ENCODE peak calls at places on chromosomes 3 and 15, in seven cellular contexts. One of them, this sample, is unnamed.

GRCh38 chr3:15171096-15171495 is 35.0 kb upstream of the CAPN7 start:
- DNase-seq in body of pancreas: peak; percentile 54
- DNase-seq in SJSA1: no peak
- DNase-seq in neuronal stem cell: no peak
- DNase-seq in ovary: no peak
- DNase-seq in sigmoid colon: no peak
- DNase-seq in tibial artery: no peak
- DNase-seq in this sample: no peak

GRCh38 chr3:192079098-192079497 is 618.1 kb downstream of the PYDC2 start:
- DNase-seq in body of pancreas: no peak
- DNase-seq in SJSA1: no peak
- DNase-seq in neuronal stem cell: peak; percentile 48
- DNase-seq in ovary: no peak
- DNase-seq in sigmoid colon: no peak
- DNase-seq in tibial artery: no peak
- DNase-seq in this sample: no peak

GRCh38 chr3:52090620-52091468 is 34.5 kb upstream of the DUSP7 start:
- DNase-seq in body of pancreas: no peak
- DNase-seq in SJSA1: no peak
- DNase-seq in neuronal stem cell: peak; percentile 15
- DNase-seq in ovary: no peak
- DNase-seq in sigmoid colon: peak; percentile 46
- DNase-seq in tibial artery: no peak
- DNase-seq in this sample: no peak

GRCh38 chr15:84810073-84810840 is 6.9 kb upstream of the ALPK3 start:
- DNase-seq in body of pancreas: no peak
- DNase-seq in SJSA1: no peak
- DNase-seq in neuronal stem cell: no peak
- DNase-seq in ovary: no peak
- DNase-seq in sigmoid colon: no peak
- DNase-seq in tibial artery: no peak
- DNase-seq in this sample: peak; percentile 44

GRCh38 chr3:180036678-180037455 is at the start of gene PEX5L:
- DNase-seq in body of pancreas: peak; percentile 77
- DNase-seq in SJSA1: peak; percentile 16
- DNase-seq in neuronal stem cell: peak; percentile 83
- DNase-seq in ovary: peak; percentile 43
- DNase-seq in sigmoid colon: no peak
- DNase-seq in tibial artery: no peak
- DNase-seq in this sample: no peak

GRCh38 chr3:99859855-99860254 is 42.2 kb downstream of the CMSS1 start:
- DNase-seq in body of pancreas: no peak
- DNase-seq in SJSA1: peak; percentile 56
- DNase-seq in neuronal stem cell: no peak
- DNase-seq in ovary: no peak
- DNase-seq in sigmoid colon: no peak
- DNase-seq in tibial artery: no peak
- DNase-seq in this sample: no peak

GRCh38 chr3:186980989-186981388 is 50.7 kb downstream of the ST6GAL1 start:
- DNase-seq in body of pancreas: no peak
- DNase-seq in SJSA1: no peak
- DNase-seq in neuronal stem cell: no peak
- DNase-seq in ovary: no peak
- DNase-seq in sigmoid colon: no peak
- DNase-seq in tibial artery: no peak
- DNase-seq in this sample: no peak

GRCh38 chr3:46098319-46098761 is 71.1 kb upstream of the XCR1 start:
- DNase-seq in body of pancreas: peak; percentile 64
- DNase-seq in SJSA1: no peak
- DNase-seq in neuronal stem cell: no peak
- DNase-seq in ovary: no peak
- DNase-seq in sigmoid colon: peak; percentile 84
- DNase-seq in tibial artery: peak; percentile 74
- DNase-seq in this sample: no peak

GRCh38 chr3:12194209-12194608 is 35.5 kb upstream of the TIMP4 start:
- DNase-seq in body of pancreas: peak; percentile 47
- DNase-seq in SJSA1: peak; percentile 34
- DNase-seq in neuronal stem cell: peak; percentile 5
- DNase-seq in ovary: no peak
- DNase-seq in sigmoid colon: no peak
- DNase-seq in tibial artery: no peak
- DNase-seq in this sample: no peak

GRCh38 chr15:63860161-63860954 is 26.6 kb upstream of the HERC1 start:
- DNase-seq in body of pancreas: no peak
- DNase-seq in SJSA1: no peak
- DNase-seq in neuronal stem cell: no peak
- DNase-seq in ovary: no peak
- DNase-seq in sigmoid colon: no peak
- DNase-seq in tibial artery: no peak
- DNase-seq in this sample: no peak

GRCh38 chr3:81472600-81473362 is 288.7 kb downstream of the GBE1 start:
- DNase-seq in body of pancreas: no peak
- DNase-seq in SJSA1: no peak
- DNase-seq in neuronal stem cell: no peak
- DNase-seq in ovary: no peak
- DNase-seq in sigmoid colon: no peak
- DNase-seq in tibial artery: no peak
- DNase-seq in this sample: no peak

GRCh38 chr15:39462691-39463090 is 118.2 kb upstream of the THBS1 start:
- DNase-seq in body of pancreas: no peak
- DNase-seq in SJSA1: no peak
- DNase-seq in neuronal stem cell: no peak
- DNase-seq in ovary: no peak
- DNase-seq in sigmoid colon: no peak
- DNase-seq in tibial artery: no peak
- DNase-seq in this sample: no peak

GRCh38 chr15:75891895-75892294 is 11.8 kb upstream of the FBXO22 start:
- DNase-seq in body of pancreas: no peak
- DNase-seq in SJSA1: peak; percentile 63
- DNase-seq in neuronal stem cell: no peak
- DNase-seq in ovary: no peak
- DNase-seq in sigmoid colon: no peak
- DNase-seq in tibial artery: no peak
- DNase-seq in this sample: no peak

GRCh38 chr3:61990618-61991017 is 382.7 kb downstream of the FEZF2 start:
- DNase-seq in body of pancreas: no peak
- DNase-seq in SJSA1: no peak
- DNase-seq in neuronal stem cell: peak; percentile 24
- DNase-seq in ovary: no peak
- DNase-seq in sigmoid colon: no peak
- DNase-seq in tibial artery: no peak
- DNase-seq in this sample: no peak

GRCh38 chr15:44394062-44394461 is 33.4 kb upstream of the CTDSPL2 start:
- DNase-seq in body of pancreas: no peak
- DNase-seq in SJSA1: no peak
- DNase-seq in neuronal stem cell: no peak
- DNase-seq in ovary: no peak
- DNase-seq in sigmoid colon: no peak
- DNase-seq in tibial artery: no peak
- DNase-seq in this sample: no peak

GRCh38 chr3:87057474-87057873 is 66.5 kb upstream of the VGLL3 start:
- DNase-seq in body of pancreas: no peak
- DNase-seq in SJSA1: no peak
- DNase-seq in neuronal stem cell: no peak
- DNase-seq in ovary: no peak
- DNase-seq in sigmoid colon: no peak
- DNase-seq in tibial artery: no peak
- DNase-seq in this sample: no peak

GRCh38 chr15:37099321-37100108 is 834 bp downstream of the MEIS2 start:
- DNase-seq in body of pancreas: no peak
- DNase-seq in SJSA1: peak; percentile 52
- DNase-seq in neuronal stem cell: peak; percentile 50
- DNase-seq in ovary: peak; percentile 41
- DNase-seq in sigmoid colon: peak; percentile 81
- DNase-seq in tibial artery: no peak
- DNase-seq in this sample: no peak

GRCh38 chr15:63086967-63087366 is 34.7 kb upstream of the LACTB start:
- DNase-seq in body of pancreas: no peak
- DNase-seq in SJSA1: no peak
- DNase-seq in neuronal stem cell: no peak
- DNase-seq in ovary: no peak
- DNase-seq in sigmoid colon: no peak
- DNase-seq in tibial artery: no peak
- DNase-seq in this sample: no peak

GRCh38 chr3:15217841-15218267 is 11.8 kb downstream of the CAPN7 start:
- DNase-seq in body of pancreas: no peak
- DNase-seq in SJSA1: no peak
- DNase-seq in neuronal stem cell: no peak
- DNase-seq in ovary: no peak
- DNase-seq in sigmoid colon: no peak
- DNase-seq in tibial artery: no peak
- DNase-seq in this sample: no peak

GRCh38 chr15:89794627-89795241 is 18.6 kb downstream of the MESP2 start:
- DNase-seq in body of pancreas: no peak
- DNase-seq in SJSA1: peak; percentile 23
- DNase-seq in neuronal stem cell: no peak
- DNase-seq in ovary: no peak
- DNase-seq in sigmoid colon: no peak
- DNase-seq in tibial artery: no peak
- DNase-seq in this sample: no peak

GRCh38 chr3:116005404-116005803 is 382.1 kb downstream of the GAP43 start:
- DNase-seq in body of pancreas: peak; percentile 45
- DNase-seq in SJSA1: peak; percentile 40
- DNase-seq in neuronal stem cell: no peak
- DNase-seq in ovary: no peak
- DNase-seq in sigmoid colon: peak; percentile 74
- DNase-seq in tibial artery: no peak
- DNase-seq in this sample: no peak

GRCh38 chr3:194838236-194838635 is 152.6 kb downstream of the FAM43A start:
- DNase-seq in body of pancreas: no peak
- DNase-seq in SJSA1: no peak
- DNase-seq in neuronal stem cell: no peak
- DNase-seq in ovary: no peak
- DNase-seq in sigmoid colon: no peak
- DNase-seq in tibial artery: no peak
- DNase-seq in this sample: no peak

GRCh38 chr3:194843543-194843942 is 157.9 kb downstream of the FAM43A start:
- DNase-seq in body of pancreas: no peak
- DNase-seq in SJSA1: no peak
- DNase-seq in neuronal stem cell: no peak
- DNase-seq in ovary: no peak
- DNase-seq in sigmoid colon: no peak
- DNase-seq in tibial artery: no peak
- DNase-seq in this sample: no peak

GRCh38 chr3:194844046-194844445 is 158.4 kb downstream of the FAM43A start:
- DNase-seq in body of pancreas: no peak
- DNase-seq in SJSA1: no peak
- DNase-seq in neuronal stem cell: no peak
- DNase-seq in ovary: no peak
- DNase-seq in sigmoid colon: no peak
- DNase-seq in tibial artery: peak; percentile 35
- DNase-seq in this sample: no peak

GRCh38 chr3:194840661-194841514 is 155.2 kb downstream of the FAM43A start:
- DNase-seq in body of pancreas: no peak
- DNase-seq in SJSA1: peak; percentile 47
- DNase-seq in neuronal stem cell: no peak
- DNase-seq in ovary: no peak
- DNase-seq in sigmoid colon: no peak
- DNase-seq in tibial artery: no peak
- DNase-seq in this sample: no peak

DNA sequence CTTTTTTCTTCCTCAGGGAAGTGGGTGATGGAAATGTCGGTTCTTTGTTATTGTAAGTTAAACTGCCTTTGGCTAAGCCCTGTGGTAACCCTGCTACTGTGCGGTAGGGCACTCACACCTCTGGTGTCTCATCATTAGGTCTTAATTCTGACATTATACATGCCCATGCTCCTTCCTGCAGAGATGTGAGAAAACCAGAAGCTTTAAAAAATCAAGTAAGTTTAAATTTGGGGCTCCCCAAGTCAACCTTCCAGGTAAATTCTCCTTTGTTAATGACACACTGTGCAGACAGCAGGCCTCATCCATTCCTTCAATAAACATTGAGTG is 155.8 kb downstream of the FAM43A start:
- DNase-seq in body of pancreas: no peak
- DNase-seq in SJSA1: no peak
- DNase-seq in neuronal stem cell: no peak
- DNase-seq in ovary: no peak
- DNase-seq in sigmoid colon: no peak
- DNase-seq in tibial artery: no peak
- DNase-seq in this sample: no peak
- H3K27ac ChIP-seq in body of pancreas: no peak overlapping the region
- H3K27ac ChIP-seq in SJSA1: no peak overlapping the region
- H3K27ac ChIP-seq in neuronal stem cell: no peak overlapping the region
- H3K27ac ChIP-seq in ovary: no peak overlapping the region
- H3K27ac ChIP-seq in sigmoid colon: no peak overlapping the region
- H3K27ac ChIP-seq in tibial artery: no peak overlapping the region
- H3K27ac ChIP-seq in this sample: no peak overlapping the region

GRCh38 chr3:44021646-44022594 is 219.8 kb upstream of the TOPAZ1 start:
- DNase-seq in body of pancreas: no peak
- DNase-seq in SJSA1: no peak
- DNase-seq in neuronal stem cell: no peak
- DNase-seq in ovary: no peak
- DNase-seq in sigmoid colon: no peak
- DNase-seq in tibial artery: no peak
- DNase-seq in this sample: no peak
- H3K27me3 ChIP-seq in body of pancreas: no peaks in the 10 kb centered on the region
- H3K27me3 ChIP-seq in SJSA1: peaks cover 8% of the 10 kb centered on the region
- H3K27me3 ChIP-seq in neuronal stem cell: peaks cover 70% of the 10 kb centered on the region
- H3K27me3 ChIP-seq in ovary: no peaks in the 10 kb centered on the region
- H3K27me3 ChIP-seq in sigmoid colon: peaks cover 4% of the 10 kb centered on the region
- H3K27me3 ChIP-seq in tibial artery: no peaks in the 10 kb centered on the region
- H3K27me3 ChIP-seq in this sample: no peaks in the 10 kb centered on the region

DNA sequence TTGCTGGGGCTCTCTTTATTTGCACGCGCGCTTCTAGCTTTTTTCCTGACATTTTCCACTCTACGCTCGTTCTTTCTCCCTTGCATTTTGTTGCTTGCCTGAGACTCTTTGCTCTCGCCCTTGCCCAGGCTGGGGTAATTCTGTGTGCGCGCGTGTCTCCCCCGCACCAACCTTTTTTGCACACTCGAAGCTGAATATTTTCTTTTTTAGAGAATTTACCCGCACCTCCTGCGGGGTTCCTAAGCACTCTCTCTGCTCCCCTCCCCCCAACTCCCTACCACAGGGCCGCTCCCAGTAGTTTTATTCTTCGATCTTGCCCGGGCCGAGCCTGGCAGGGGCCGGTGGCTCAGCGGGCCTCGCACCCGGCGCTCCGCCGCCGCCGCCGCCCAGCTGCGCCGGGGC is 732 bp downstream of the FAM43A start:
- DNase-seq in body of pancreas: no peak
- DNase-seq in SJSA1: no peak
- DNase-seq in neuronal stem cell: no peak
- DNase-seq in ovary: no peak
- DNase-seq in sigmoid colon: no peak
- DNase-seq in tibial artery: no peak
- DNase-seq in this sample: no peak
- H3K27ac ChIP-seq in body of pancreas: no peak overlapping the region
- H3K27ac ChIP-seq in SJSA1: no peak overlapping the region
- H3K27ac ChIP-seq in neuronal stem cell: no peak overlapping the region
- H3K27ac ChIP-seq in ovary: no peak overlapping the region
- H3K27ac ChIP-seq in sigmoid colon: peak overlapping the region; percentile 87
- H3K27ac ChIP-seq in tibial artery: peak overlapping the region; percentile 77
- H3K27ac ChIP-seq in this sample: peak overlapping the region; percentile 72

GRCh38 chr3:10996345-10997050 is 4.0 kb downstream of the SLC6A1 start:
- DNase-seq in body of pancreas: no peak
- DNase-seq in SJSA1: no peak
- DNase-seq in neuronal stem cell: no peak
- DNase-seq in ovary: no peak
- DNase-seq in sigmoid colon: no peak
- DNase-seq in tibial artery: no peak
- DNase-seq in this sample: no peak
- H3K27me3 ChIP-seq in body of pancreas: no peaks in the 10 kb centered on the region
- H3K27me3 ChIP-seq in SJSA1: peaks cover 51% of the 10 kb centered on the region
- H3K27me3 ChIP-seq in neuronal stem cell: peaks cover 71% of the 10 kb centered on the region
- H3K27me3 ChIP-seq in ovary: no peaks in the 10 kb centered on the region
- H3K27me3 ChIP-seq in sigmoid colon: peaks cover 12% of the 10 kb centered on the region
- H3K27me3 ChIP-seq in tibial artery: no peaks in the 10 kb centered on the region
- H3K27me3 ChIP-seq in this sample: no peaks in the 10 kb centered on the region

This sample was measured in ascending aorta.